ENCODE peak calls at places on chromosomes 1 and 21, in four cellular contexts. E is CD8-positive, alpha-beta T cell; D is suprapubic skin; M is heart left ventricle. F is an unnamed sample. For H3K9me3, the result is how much of the 10 kb centered on the place peaks cover.

GRCh38 chr1:153422450-153423068 is 6.2 kb downstream of the S100A7A start:
- DNase-seq in E (peak), D (no peak), M (peak), F (peak)

GRCh38 chr1:95086949-95087533 is 14.3 kb upstream of the ALG14 start:
- DNase-seq in E (no peak), D (no peak), M (peak), F (no peak)

GRCh38 chr1:44484155-44484688 is 79.2 kb downstream of the RNF220 start:
- DNase-seq in E (no peak), D (no peak), M (no peak), F (no peak)

GRCh38 chr21:33751533-33751932 is 109.2 kb downstream of the ITSN1 start:
- DNase-seq in E (no peak), D (no peak), M (no peak), F (no peak)

GRCh38 chr1:101107496-101108115 is 82.0 kb upstream of the DPH5 start:
- DNase-seq in E (no peak), D (no peak), M (no peak), F (no peak)

GRCh38 chr1:165914136-165914798 is 86.9 kb downstream of the UCK2 start:
- DNase-seq in E (peak), D (no peak), M (peak), F (no peak)

GRCh38 chr1:115797491-115797890 is 29.0 kb upstream of the CASQ2 start:
- DNase-seq in E (no peak), D (no peak), M (no peak), F (no peak)

GRCh38 chr1:205632374-205633169 is 761 bp upstream of the ELK4 start:
- DNase-seq in E (no peak), D (no peak), M (no peak), F (no peak)

GRCh38 chr1:110380667-110381283 is 10.1 kb downstream of the SLC16A4 start:
- DNase-seq in E (no peak), D (no peak), M (no peak), F (no peak)

GRCh38 chr1:16076003-16076870 is 2.8 kb upstream of the FAM131C start:
- DNase-seq in E (no peak), D (no peak), M (peak), F (no peak)

GRCh38 chr1:16212251-16212961 is at the start of gene ARHGEF19:
- DNase-seq in E (no peak), D (no peak), M (no peak), F (peak)

GRCh38 chr21:46048926-46049889 is 48.7 kb upstream of the COL6A2 start:
- DNase-seq in E (no peak), D (peak), M (peak), F (no peak)

GRCh38 chr21:34187935-34188334 is 114.6 kb downstream of the MRPS6 start:
- DNase-seq in E (no peak), D (no peak), M (peak), F (no peak)

GRCh38 chr1:235910357-235911299 is 43.9 kb upstream of the LYST start:
- DNase-seq in E (no peak), D (no peak), M (no peak), F (no peak)

GRCh38 chr1:210684466-210685294 is 356.0 kb downstream of the HHAT start:
- DNase-seq in E (no peak), D (no peak), M (no peak), F (no peak)

GRCh38 chr1:216815239-216815955 is 92.2 kb upstream of the ESRRG start:
- DNase-seq in E (no peak), D (no peak), M (peak), F (no peak)

GRCh38 chr1:201298381-201299367 is 15.4 kb downstream of the PKP1 start:
- DNase-seq in E (no peak), D (no peak), M (no peak), F (no peak)

GRCh38 chr1:40628903-40629292 is 36.6 kb downstream of the RIMS3 start:
- DNase-seq in E (no peak), D (no peak), M (no peak), F (peak)

GRCh38 chr21:18023099-18023498 is 203.9 kb upstream of the C21orf91 start:
- DNase-seq in E (no peak), D (no peak), M (no peak), F (no peak)

GRCh38 chr21:26438976-26439375 is 134.1 kb downstream of the CYYR1 start:
- DNase-seq in E (no peak), D (no peak), M (no peak), F (no peak)

GRCh38 chr21:26432410-26432809 is 140.7 kb downstream of the CYYR1 start:
- DNase-seq in E (no peak), D (no peak), M (no peak), F (no peak)

GRCh38 chr21:26437326-26438009 is 135.6 kb downstream of the CYYR1 start:
- DNase-seq in E (no peak), D (no peak), M (no peak), F (no peak)

DNA sequence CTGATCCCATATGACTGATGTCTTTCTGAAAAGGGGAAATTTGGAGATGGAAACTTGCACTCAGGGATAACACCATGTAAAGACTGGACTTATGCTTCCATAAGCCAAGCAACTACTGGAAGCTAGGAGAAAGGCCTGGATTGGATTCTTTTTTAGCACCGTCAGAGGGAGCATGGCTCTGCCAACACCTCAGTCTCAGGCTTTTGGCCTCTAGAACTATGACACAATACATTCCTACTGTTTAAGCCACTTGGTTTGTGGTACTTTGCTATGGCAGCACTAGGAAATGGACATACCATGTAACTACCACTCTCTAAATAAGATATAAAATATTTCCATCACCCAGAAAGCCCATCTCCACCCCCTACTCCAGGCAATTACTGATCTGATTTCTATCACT is 139.7 kb downstream of the CYYR1 start:
- DNase-seq in E (no peak), D (no peak), M (no peak), F (no peak)
- H3K9me3 ChIP-seq in E (under half), D (under half), M (under half), F (under half)

GRCh38 chr1:226164154-226164553 is 22.4 kb downstream of the ACBD3 start:
- DNase-seq in E (no peak), D (no peak), M (no peak), F (no peak)
- H3K4me3 ChIP-seq in E (no peak), D (no peak), M (no peak), F (no peak)

DNA sequence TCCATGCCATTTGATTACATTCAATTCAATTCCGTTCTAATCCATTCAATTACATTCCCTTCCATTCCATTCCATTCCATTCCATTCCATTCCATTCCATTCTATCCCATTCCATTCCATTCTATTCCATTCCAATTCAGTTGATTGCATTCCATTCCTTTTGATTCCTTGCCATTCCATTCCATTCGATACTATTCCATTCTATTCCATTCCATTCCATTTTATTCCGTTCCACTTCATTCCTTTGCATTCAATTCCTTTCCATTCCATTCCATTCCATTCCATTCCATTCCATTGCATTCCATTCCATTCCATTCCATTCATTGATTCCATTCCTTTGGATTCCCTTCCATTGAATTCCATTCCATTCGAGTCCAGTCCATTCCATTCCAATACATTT is 2574.0 kb upstream of the TPTE start:
- DNase-seq in E (no peak), D (no peak), M (no peak), F (no peak)
- H3K9me3 ChIP-seq in E (half or more), D (half or more), M (half or more), F (half or more)

GRCh38 chr1:237058470-237058869 is 16.5 kb downstream of the RYR2 start:
- DNase-seq in E (no peak), D (no peak), M (no peak), F (no peak)

GRCh38 chr1:237059244-237059643 is 17.3 kb downstream of the RYR2 start:
- DNase-seq in E (no peak), D (no peak), M (no peak), F (no peak)

GRCh38 chr1:237050915-237051314 is 8.9 kb downstream of the RYR2 start:
- DNase-seq in E (no peak), D (no peak), M (no peak), F (no peak)

GRCh38 chr1:237050185-237050584 is 8.2 kb downstream of the RYR2 start:
- DNase-seq in E (no peak), D (no peak), M (no peak), F (no peak)

GRCh38 chr1:237054313-237054712 is 12.3 kb downstream of the RYR2 start:
- DNase-seq in E (no peak), D (no peak), M (no peak), F (no peak)
- H3K4me3 ChIP-seq in E (no peak), D (no peak), M (no peak), F (no peak)

GRCh38 chr1:3518256-3518655 is 63.8 kb downstream of the ARHGEF16 start:
- DNase-seq in E (peak), D (no peak), M (no peak), F (no peak)
- H3K9me3 ChIP-seq in E (under half), D (under half), M (under half), F (under half)

GRCh38 chr21:43352568-43353281 is 74.2 kb downstream of the SIK1 start:
- DNase-seq in E (no peak), D (no peak), M (no peak), F (no peak)
- H3K4me3 ChIP-seq in E (no peak), D (no peak), M (no peak), F (no peak)

GRCh38 chr21:27173052-27173451 is 206.2 kb upstream of the ADAMTS5 start:
- DNase-seq in E (no peak), D (no peak), M (no peak), F (no peak)
- H3K9me3 ChIP-seq in E (under half), D (under half), M (under half), F (under half)

DNA sequence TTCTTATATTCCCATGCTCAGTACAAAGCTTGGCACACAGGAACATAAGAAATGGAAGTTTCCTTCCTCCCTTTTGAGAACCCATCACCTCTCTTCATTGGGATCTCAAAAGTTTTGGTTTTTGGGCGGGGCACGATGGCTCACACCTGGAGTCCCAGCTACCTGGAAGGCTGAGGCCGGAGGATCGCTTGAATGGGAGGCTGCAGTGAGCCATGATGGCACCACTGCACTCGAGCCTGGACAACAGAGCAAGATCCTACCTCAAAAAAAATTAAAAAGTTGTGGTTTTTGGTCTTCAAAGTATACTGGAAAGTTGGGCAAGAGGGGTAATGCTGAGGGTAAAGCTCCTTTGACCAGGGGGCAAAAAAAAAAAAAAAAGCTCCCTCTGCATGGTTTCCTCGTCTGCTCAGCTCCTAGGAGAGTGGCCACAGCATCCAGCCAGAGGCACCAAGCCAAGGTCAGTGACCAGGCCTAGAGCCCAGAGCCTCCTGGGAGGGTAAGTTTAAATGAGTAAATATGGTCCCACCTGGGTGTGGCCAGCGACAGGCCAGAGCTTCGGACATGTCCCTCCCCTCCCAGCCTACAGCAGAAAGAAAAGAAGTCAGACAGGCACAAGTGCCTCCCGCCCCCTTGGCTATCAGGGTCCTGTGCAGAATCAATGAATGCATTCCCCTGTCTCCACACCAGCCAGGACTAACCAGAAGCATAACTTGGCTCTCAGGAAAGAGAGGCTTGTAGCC is 5.0 kb downstream of the MEF2D start:
- DNase-seq in E (no peak), D (no peak), M (peak), F (no peak)
- H3K4me3 ChIP-seq in E (no peak), D (peak), M (peak), F (peak)

DNA sequence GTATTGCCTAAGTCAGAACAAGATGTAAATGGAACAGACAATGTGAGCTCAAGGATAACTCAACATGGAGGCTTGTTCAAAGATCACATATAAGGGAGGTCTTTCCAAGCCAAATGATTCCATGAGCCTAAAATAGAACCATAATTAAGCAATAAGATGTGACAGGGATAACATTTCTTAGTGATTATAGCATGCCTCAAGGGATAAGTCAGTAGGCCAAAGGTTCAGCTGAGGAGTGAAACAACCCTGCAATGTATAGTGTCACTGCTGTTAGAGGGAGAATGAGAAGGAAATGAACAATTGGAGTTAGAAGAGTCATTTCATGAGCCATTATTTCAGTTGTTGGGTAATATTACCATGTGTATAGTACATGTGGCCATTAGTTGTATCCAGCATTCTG is 24.9 kb downstream of the GORAB start:
- DNase-seq in E (no peak), D (no peak), M (no peak), F (no peak)
- H3K9me3 ChIP-seq in E (under half), D (under half), M (under half), F (under half)